ENCODE peak calls at places on chromosomes 2 and 18, in seven cellular contexts. N is transverse colon, T is heart right ventricle, Y is heart left ventricle, P is hepatocyte, F is prostate gland, U is mesenchymal stem cell. G is an unnamed sample. For H3K4me1, the result is how much of the 10 kb centered on the place peaks cover.

GRCh38 chr2:29742641-29743040 is 178.7 kb downstream of the ALK start:
- DNase-seq in N (no peak), T (no peak), Y (no peak), P (no peak), F (no peak), U (no peak), G (no peak)

GRCh38 chr18:70142021-70142420 is 63.5 kb downstream of the RTTN start:
- DNase-seq in N (no peak), T (no peak), Y (no peak), P (no peak), F (no peak), U (no peak), G (no peak)

GRCh38 chr2:181962142-181962541 is 23.5 kb upstream of the PPP1R1C start:
- DNase-seq in N (no peak), T (no peak), Y (no peak), P (no peak), F (no peak), U (no peak), G (no peak)

GRCh38 chr2:128984066-128984465 is 665.4 kb upstream of the HS6ST1 start:
- DNase-seq in N (no peak), T (no peak), Y (no peak), P (no peak), F (no peak), U (no peak), G (no peak)

GRCh38 chr18:49359732-49360444 is 100.6 kb downstream of the DYM start:
- DNase-seq in N (no peak), T (no peak), Y (no peak), P (no peak), F (no peak), U (peak), G (no peak)

GRCh38 chr18:52387246-52387645 is 47.2 kb downstream of the DCC start:
- DNase-seq in N (no peak), T (no peak), Y (no peak), P (no peak), F (no peak), U (no peak), G (no peak)

GRCh38 chr18:33116376-33116775 is 324.1 kb downstream of the CCDC178 start:
- DNase-seq in N (peak), T (no peak), Y (no peak), P (peak), F (peak), U (no peak), G (no peak)

GRCh38 chr2:232502901-232503791 is 15.5 kb upstream of the ECEL1 start:
- DNase-seq in N (peak), T (peak), Y (no peak), P (peak), F (no peak), U (peak), G (peak)

GRCh38 chr2:63856302-63856600 is 14.6 kb downstream of the UGP2 start:
- DNase-seq in N (no peak), T (no peak), Y (no peak), P (no peak), F (no peak), U (no peak), G (no peak)

GRCh38 chr2:1483551-1483950 is 70.3 kb downstream of the TPO start:
- DNase-seq in N (no peak), T (no peak), Y (no peak), P (no peak), F (no peak), U (no peak), G (no peak)

GRCh38 chr2:156191547-156191946 is 141.0 kb downstream of the NR4A2 start:
- DNase-seq in N (no peak), T (no peak), Y (no peak), P (no peak), F (no peak), U (peak), G (no peak)

GRCh38 chr2:56741601-56742102 is 557.9 kb downstream of the CCDC85A start:
- DNase-seq in N (no peak), T (peak), Y (peak), P (peak), F (no peak), U (peak), G (peak)

GRCh38 chr18:30623401-30624065 is 419.0 kb downstream of the DSC3 start:
- DNase-seq in N (no peak), T (no peak), Y (no peak), P (no peak), F (no peak), U (peak), G (no peak)

GRCh38 chr2:232400244-232401015 is 6.2 kb upstream of the ALPG start:
- DNase-seq in N (no peak), T (no peak), Y (no peak), P (no peak), F (no peak), U (no peak), G (no peak)

GRCh38 chr2:222778400-222778799 is 82.4 kb upstream of the ACSL3 start:
- DNase-seq in N (no peak), T (no peak), Y (no peak), P (no peak), F (no peak), U (no peak), G (no peak)

GRCh38 chr2:32715981-32716380 is 88.1 kb downstream of the TTC27 start:
- DNase-seq in N (no peak), T (no peak), Y (no peak), P (no peak), F (no peak), U (peak), G (no peak)

GRCh38 chr18:42131940-42132244 is 176.9 kb downstream of the PIK3C3 start:
- DNase-seq in N (no peak), T (no peak), Y (no peak), P (no peak), F (no peak), U (no peak), G (no peak)

GRCh38 chr2:33848486-33848885 is 249.4 kb upstream of the FAM98A start:
- DNase-seq in N (no peak), T (no peak), Y (no peak), P (no peak), F (no peak), U (peak), G (no peak)

GRCh38 chr2:3313845-3314375 is 63.7 kb downstream of the EIPR1 start:
- DNase-seq in N (no peak), T (no peak), Y (no peak), P (no peak), F (no peak), U (no peak), G (no peak)

GRCh38 chr2:11234309-11234708 is 79.0 kb downstream of the SLC66A3 start:
- DNase-seq in N (no peak), T (no peak), Y (no peak), P (no peak), F (no peak), U (peak), G (no peak)

GRCh38 chr2:153575171-153575853 is 96.8 kb upstream of the RPRM start:
- DNase-seq in N (no peak), T (no peak), Y (no peak), P (no peak), F (no peak), U (no peak), G (no peak)

GRCh38 chr18:48022531-48023330 is 92.3 kb upstream of the SMAD2 start:
- DNase-seq in N (no peak), T (no peak), Y (no peak), P (peak), F (no peak), U (peak), G (peak)

GRCh38 chr2:5969301-5969700 is 277.1 kb downstream of the SOX11 start:
- DNase-seq in N (no peak), T (no peak), Y (no peak), P (no peak), F (no peak), U (no peak), G (no peak)

GRCh38 chr2:101972621-101973434 is 18.9 kb upstream of the IL1R2 start:
- DNase-seq in N (no peak), T (no peak), Y (no peak), P (no peak), F (no peak), U (peak), G (no peak)

GRCh38 chr2:225466891-225467604 is 67.5 kb downstream of the NYAP2 start:
- DNase-seq in N (no peak), T (no peak), Y (no peak), P (no peak), F (no peak), U (no peak), G (no peak)

GRCh38 chr2:62705859-62706720 is 577 bp downstream of the EHBP1 start:
- DNase-seq in N (peak), T (peak), Y (peak), P (peak), F (peak), U (peak), G (peak)

GRCh38 chr2:231919341-231920035 is 6.7 kb downstream of the NPPC start:
- DNase-seq in N (no peak), T (no peak), Y (no peak), P (no peak), F (no peak), U (no peak), G (no peak)

GRCh38 chr2:69177063-69177771 is 164.2 kb downstream of the ANTXR1 start:
- DNase-seq in N (peak), T (peak), Y (peak), P (peak), F (no peak), U (peak), G (peak)

GRCh38 chr2:60885683-60886082 is 4.3 kb downstream of the REL start:
- DNase-seq in N (no peak), T (no peak), Y (no peak), P (peak), F (no peak), U (no peak), G (no peak)

GRCh38 chr2:222239945-222240675 is 58.7 kb downstream of the PAX3 start:
- DNase-seq in N (no peak), T (peak), Y (peak), P (peak), F (no peak), U (no peak), G (peak)

GRCh38 chr2:3001595-3002184 is 375.9 kb downstream of the EIPR1 start:
- DNase-seq in N (no peak), T (no peak), Y (no peak), P (peak), F (peak), U (no peak), G (no peak)

GRCh38 chr2:42977236-42978174 is 185.1 kb upstream of the HAAO start:
- DNase-seq in N (no peak), T (no peak), Y (no peak), P (no peak), F (peak), U (no peak), G (no peak)

GRCh38 chr2:240229005-240229404 is 88.5 kb upstream of the OTOS start:
- DNase-seq in N (no peak), T (no peak), Y (no peak), P (no peak), F (no peak), U (no peak), G (no peak)

GRCh38 chr2:202910687-202911086 is 786 bp downstream of the WDR12 start:
- DNase-seq in N (no peak), T (no peak), Y (no peak), P (no peak), F (no peak), U (no peak), G (no peak)

DNA sequence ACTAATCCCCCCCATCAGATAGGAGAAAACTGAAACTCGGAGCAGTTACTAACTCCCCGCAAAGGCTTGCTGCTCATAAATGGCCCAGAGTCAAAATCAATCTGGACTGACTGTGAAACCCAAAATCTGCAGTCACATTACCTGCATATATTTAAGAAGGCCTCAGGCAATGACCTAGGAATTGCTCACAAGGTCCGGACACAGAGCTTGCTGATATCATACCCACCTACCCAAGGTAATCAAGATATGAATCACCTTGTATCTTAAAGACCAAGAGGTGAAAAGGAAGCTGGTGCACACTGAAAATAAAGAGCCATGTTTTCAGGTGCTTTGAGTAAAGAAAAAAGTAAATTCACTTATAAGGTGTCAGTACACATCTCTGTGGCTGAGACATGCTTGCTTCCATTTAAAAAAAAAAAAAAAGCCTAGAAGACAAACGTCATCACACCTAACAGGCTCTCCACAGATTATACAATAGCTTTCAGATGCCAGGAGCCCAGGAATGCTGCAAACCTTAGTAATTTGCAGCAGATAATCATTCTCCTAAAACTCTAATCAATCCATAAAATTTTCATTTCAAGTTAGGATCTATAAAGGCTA is 195.4 kb downstream of the ZEB2 start:
- DNase-seq in N (no peak), T (no peak), Y (no peak), P (no peak), F (no peak), U (no peak), G (no peak)
- H3K4me1 ChIP-seq in N (under half), T (under half), Y (under half), P (under half), F (under half), U (under half), G (under half)

GRCh38 chr18:79470547-79470946 is 74.8 kb downstream of the NFATC1 start:
- DNase-seq in N (no peak), T (no peak), Y (no peak), P (no peak), F (no peak), U (no peak), G (no peak)
- H3K4me3 ChIP-seq in N (no peak), T (no peak), Y (no peak), P (no peak), F (no peak), U (no peak), G (no peak)

DNA sequence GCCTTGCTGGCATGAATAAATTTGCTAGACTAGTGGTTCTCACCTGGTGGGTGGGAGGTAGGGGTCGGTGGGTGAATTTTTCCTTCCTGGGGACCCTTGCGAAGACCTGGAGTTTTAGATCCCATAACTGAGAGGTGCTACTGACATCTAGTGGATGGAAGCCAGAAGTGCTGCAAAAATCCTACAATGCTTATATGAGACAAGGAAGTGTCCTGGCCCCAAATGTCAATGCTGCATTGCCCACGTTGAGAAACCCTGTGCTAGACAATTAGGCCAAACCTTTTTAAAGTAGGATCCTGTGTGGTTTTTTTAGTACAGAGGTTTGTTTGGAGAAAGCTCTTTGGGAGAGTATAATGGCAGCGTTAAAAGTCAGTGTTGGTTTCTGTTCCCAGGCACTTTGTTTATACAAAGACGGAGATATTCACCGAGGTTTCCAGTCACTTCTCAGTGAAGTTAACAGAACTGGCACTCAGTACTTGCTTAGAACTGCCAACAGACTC is 9.6 kb downstream of the SERPINB8 start:
- DNase-seq in N (peak), T (no peak), Y (no peak), P (peak), F (peak), U (peak), G (no peak)
- H3K27ac ChIP-seq in N (peak), T (no peak), Y (no peak), P (peak), F (peak), U (no peak), G (no peak)

DNA sequence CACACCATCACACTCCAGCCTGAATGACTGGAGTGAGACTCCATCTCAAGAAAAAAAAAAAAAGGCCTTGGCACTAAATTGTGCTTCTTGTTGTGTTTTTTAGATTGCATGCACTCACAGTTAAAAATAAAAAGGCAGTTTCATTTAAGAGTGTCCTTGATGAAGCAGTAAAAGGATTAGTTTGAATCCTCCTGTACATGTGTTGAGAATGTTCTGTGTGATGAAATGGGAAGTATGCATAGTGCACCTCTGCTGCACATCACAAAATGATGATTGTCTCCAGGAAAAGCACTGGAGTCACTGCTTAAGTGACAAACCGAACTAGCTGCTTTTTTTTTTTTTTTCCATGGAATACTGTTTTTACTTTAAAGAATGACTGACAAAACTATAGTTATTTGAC is 23.1 kb downstream of the DYSF start:
- DNase-seq in N (no peak), T (no peak), Y (no peak), P (no peak), F (no peak), U (no peak), G (no peak)
- H3K4me1 ChIP-seq in N (under half), T (half or more), Y (under half), P (under half), F (under half), U (under half), G (under half)

DNA sequence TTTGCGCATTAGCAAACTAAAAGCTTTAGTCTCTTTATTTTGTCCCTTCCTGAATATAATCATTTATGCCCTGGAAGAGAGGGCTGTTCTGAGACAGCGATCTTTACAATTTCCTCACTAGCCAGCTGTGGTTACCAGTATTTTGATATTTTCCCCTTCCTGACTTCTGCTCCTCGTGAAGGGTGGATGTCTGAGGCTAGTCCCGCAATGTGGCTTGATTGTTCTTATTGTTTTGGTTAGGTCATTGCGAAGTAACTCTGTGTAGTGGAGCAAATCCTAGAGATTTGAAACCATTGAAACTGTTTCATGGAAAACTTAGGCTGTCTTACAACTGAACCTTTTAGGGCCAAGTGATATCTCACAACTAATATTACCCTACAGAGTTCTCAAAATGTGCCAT is 2.4 kb downstream of the MRPL33 start:
- DNase-seq in N (no peak), T (no peak), Y (no peak), P (no peak), F (no peak), U (no peak), G (no peak)
- H3K4me3 ChIP-seq in N (no peak), T (peak), Y (peak), P (no peak), F (no peak), U (peak), G (peak)

DNA sequence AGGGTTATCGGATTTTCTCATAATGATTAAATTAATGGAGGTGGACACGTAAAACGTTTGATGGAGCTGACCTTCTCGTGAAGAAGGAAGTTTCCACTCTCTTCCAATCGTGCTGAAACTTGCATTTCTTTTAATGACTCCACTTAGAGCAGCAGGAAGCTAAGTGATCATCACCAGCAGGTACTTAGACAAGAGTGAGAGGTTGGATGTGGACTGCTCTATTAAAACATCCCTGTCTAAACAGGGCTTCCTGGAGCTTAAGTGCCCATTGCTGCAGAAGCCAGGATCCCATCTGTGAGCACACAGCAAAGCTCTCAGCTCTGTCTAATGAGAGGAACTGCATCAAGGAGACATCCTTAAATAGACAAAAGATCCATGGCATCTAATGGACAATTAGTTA is 1539.5 kb upstream of the CELF4 start:
- DNase-seq in N (no peak), T (no peak), Y (no peak), P (no peak), F (no peak), U (no peak), G (no peak)
- H3K27ac ChIP-seq in N (no peak), T (no peak), Y (no peak), P (no peak), F (no peak), U (no peak), G (no peak)

DNA sequence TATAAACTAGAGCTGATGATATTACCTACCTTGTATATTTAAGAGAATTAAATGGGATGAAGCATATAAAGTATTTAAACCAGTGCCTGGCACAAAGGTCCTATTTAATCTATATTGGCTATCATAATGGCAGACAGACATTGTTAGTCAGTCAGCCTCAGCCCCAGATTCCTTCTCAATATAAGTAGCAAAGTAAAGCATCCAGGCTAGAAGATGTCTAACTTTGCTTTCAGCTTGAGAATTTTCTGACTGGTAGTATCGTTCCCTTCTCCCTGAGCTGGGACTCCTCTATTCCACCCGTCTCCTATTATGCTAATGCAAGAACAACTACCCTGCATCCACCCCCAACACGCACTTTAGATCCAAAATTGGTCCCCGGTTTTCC is 215.7 kb upstream of the SIX2 start:
- DNase-seq in N (no peak), T (no peak), Y (no peak), P (no peak), F (no peak), U (no peak), G (no peak)
- H3K4me1 ChIP-seq in N (under half), T (under half), Y (under half), P (under half), F (under half), U (under half), G (under half)